ENCODE peak calls at places on chromosome 9, in ten cellular contexts. A is ovary, F is foreskin fibroblast, C is fibroblast of mammary gland, K is nephron progenitor cell, R is WTC11, T is Calu3, X is endothelial cell, V is mesothelial cell of epicardium, P is astrocyte of the spinal cord. W is an unnamed sample.

GRCh38 chr9:107712390-107712789 is 222.8 kb upstream of the KLF4 start:
- DNase-seq in A (no peak), F (no peak), C (peak), K (no peak), R (no peak), T (peak), X (no peak), V (no peak), P (peak), W (no peak)

GRCh38 chr9:4662108-4662988 is at the start of gene PLPP6:
- DNase-seq in A (peak), F (peak), C (peak), K (peak), R (peak), T (peak), X (peak), V (peak), P (peak), W (peak)

GRCh38 chr9:20024159-20024571 is 235.3 kb upstream of the SLC24A2 start:
- DNase-seq in A (no peak), F (no peak), C (no peak), K (no peak), R (no peak), T (no peak), X (no peak), V (no peak), P (peak), W (no peak)

GRCh38 chr9:131815971-131816873 is 76.3 kb upstream of the RAPGEF1 start:
- DNase-seq in A (no peak), F (no peak), C (peak), K (no peak), R (no peak), T (no peak), X (no peak), V (no peak), P (no peak), W (no peak)

GRCh38 chr9:80061940-80062339 is 490.2 kb downstream of the TLE4 start:
- DNase-seq in A (no peak), F (peak), C (peak), K (no peak), R (no peak), T (no peak), X (no peak), V (no peak), P (peak), W (no peak)

GRCh38 chr9:95004452-95005275 is 278.2 kb downstream of the AOPEP start:
- DNase-seq in A (peak), F (peak), C (no peak), K (peak), R (peak), T (peak), X (peak), V (peak), P (no peak), W (peak)

GRCh38 chr9:4143951-4144717 is 155.7 kb downstream of the GLIS3 start:
- DNase-seq in A (no peak), F (peak), C (peak), K (peak), R (no peak), T (no peak), X (no peak), V (no peak), P (peak), W (no peak)

GRCh38 chr9:23702311-23702922 is 123.6 kb downstream of the ELAVL2 start:
- DNase-seq in A (no peak), F (no peak), C (no peak), K (no peak), R (no peak), T (no peak), X (no peak), V (no peak), P (peak), W (no peak)

GRCh38 chr9:91420471-91421021 is 3.1 kb downstream of the NFIL3 start:
- DNase-seq in A (no peak), F (no peak), C (peak), K (no peak), R (no peak), T (no peak), X (no peak), V (no peak), P (peak), W (no peak)

GRCh38 chr9:116574027-116574679 is 113.0 kb upstream of the TRIM32 start:
- DNase-seq in A (no peak), F (no peak), C (no peak), K (no peak), R (no peak), T (no peak), X (no peak), V (no peak), P (no peak), W (no peak)

GRCh38 chr9:17121264-17121663 is 13.6 kb upstream of the CNTLN start:
- DNase-seq in A (no peak), F (no peak), C (no peak), K (no peak), R (no peak), T (no peak), X (no peak), V (no peak), P (no peak), W (no peak)

GRCh38 chr9:17120203-17120602 is 14.6 kb upstream of the CNTLN start:
- DNase-seq in A (no peak), F (no peak), C (no peak), K (no peak), R (no peak), T (no peak), X (no peak), V (no peak), P (no peak), W (no peak)

GRCh38 chr9:17117372-17117771 is 17.5 kb upstream of the CNTLN start:
- DNase-seq in A (no peak), F (no peak), C (no peak), K (no peak), R (no peak), T (no peak), X (no peak), V (no peak), P (no peak), W (no peak)

DNA sequence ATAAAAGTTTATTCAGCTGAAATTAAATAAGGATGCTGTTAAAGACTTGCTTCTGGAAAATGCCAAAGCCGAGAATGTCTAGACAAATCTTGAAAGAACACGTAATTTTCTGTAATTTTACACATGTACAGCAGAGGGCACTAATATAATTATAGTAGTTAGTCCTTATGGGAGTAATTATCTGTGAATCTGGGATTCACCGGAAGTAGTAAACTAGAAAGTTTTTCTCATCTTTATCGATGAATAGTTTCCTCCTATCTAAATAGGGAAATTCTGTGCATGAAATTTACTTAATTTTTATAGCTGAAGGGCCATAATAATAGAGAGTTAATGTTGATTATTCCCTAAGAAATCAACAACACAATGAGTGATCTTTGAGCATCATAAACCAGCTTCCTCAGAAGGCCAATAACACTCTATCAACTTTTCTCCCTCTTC is 18.4 kb upstream of the CNTLN start:
- DNase-seq in A (no peak), F (peak), C (peak), K (no peak), R (no peak), T (peak), X (no peak), V (no peak), P (peak), W (no peak)
- TF ChIP-seq CTCF in A (peak), F (peak), C (peak), K (peak), R (peak), T (no peak), X (peak), V (peak), P (peak), W (peak)

GRCh38 chr9:82570226-82570625 is 492.7 kb downstream of the RASEF start:
- DNase-seq in A (no peak), F (peak), C (peak), K (no peak), R (no peak), T (no peak), X (no peak), V (no peak), P (no peak), W (no peak)
- TF ChIP-seq CTCF in A (no peak), F (no peak), C (no peak), K (no peak), R (no peak), T (no peak), X (no peak), V (no peak), P (peak), W (no peak)

GRCh38 chr9:126147186-126147585 is 179.4 kb upstream of the MVB12B start:
- DNase-seq in A (peak), F (no peak), C (no peak), K (no peak), R (no peak), T (no peak), X (no peak), V (no peak), P (no peak), W (no peak)

GRCh38 chr9:126147620-126148522 is 178.8 kb upstream of the MVB12B start:
- DNase-seq in A (peak), F (no peak), C (no peak), K (no peak), R (no peak), T (no peak), X (peak), V (no peak), P (no peak), W (no peak)

GRCh38 chr9:126145887-126146253 is 180.8 kb upstream of the MVB12B start:
- DNase-seq in A (no peak), F (no peak), C (no peak), K (no peak), R (no peak), T (no peak), X (no peak), V (no peak), P (no peak), W (no peak)

GRCh38 chr9:126144617-126145456 is 181.8 kb upstream of the MVB12B start:
- DNase-seq in A (no peak), F (no peak), C (no peak), K (no peak), R (no peak), T (no peak), X (no peak), V (no peak), P (no peak), W (no peak)

DNA sequence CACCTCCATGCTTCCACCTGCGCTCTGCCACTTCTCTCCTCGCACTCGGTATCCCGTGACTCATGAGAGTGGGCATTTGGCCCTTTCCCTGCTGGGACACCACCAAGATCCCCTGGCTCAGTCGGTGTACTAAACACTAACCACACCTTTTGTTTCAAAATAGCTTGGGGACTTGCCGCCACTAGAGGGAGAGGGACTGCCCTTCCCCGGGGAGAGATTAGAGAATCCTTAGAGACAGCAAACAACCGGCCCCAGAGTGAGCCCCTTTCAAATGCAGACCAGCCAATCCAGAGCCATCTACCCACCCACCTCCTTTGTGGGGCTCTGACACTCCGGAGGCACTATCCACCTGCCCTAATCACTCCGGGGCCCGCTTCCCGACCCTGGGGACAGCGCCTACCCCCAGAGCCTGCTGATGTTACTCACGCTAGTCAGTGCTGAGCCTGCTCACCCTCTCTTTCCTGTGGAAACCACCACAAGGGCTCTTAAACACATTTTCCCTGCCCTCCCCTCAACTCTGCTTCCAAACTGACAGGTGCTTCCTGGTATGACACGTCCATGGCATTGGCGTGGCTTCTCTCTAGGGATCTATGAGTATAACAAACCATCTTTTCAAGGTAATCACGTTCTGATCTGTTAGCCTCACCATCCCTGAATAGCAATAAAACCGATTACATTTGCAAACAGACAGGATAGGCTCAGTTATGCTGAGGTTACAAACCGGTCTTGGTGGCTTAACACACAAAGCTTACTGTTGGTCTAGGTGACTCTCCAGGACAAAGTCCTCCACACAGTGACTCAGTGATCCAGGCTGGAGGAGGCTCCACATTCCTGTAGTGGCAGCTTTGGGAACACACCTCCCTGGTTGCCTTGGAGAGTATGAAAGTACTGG is 180.1 kb upstream of the MVB12B start:
- DNase-seq in A (no peak), F (no peak), C (no peak), K (peak), R (peak), T (peak), X (peak), V (no peak), P (no peak), W (no peak)
- TF ChIP-seq CTCF in A (no peak), F (peak), C (peak), K (peak), R (peak), T (no peak), X (peak), V (peak), P (peak), W (no peak)

GRCh38 chr9:99819484-99820329 is 2.0 kb upstream of the NR4A3 start:
- DNase-seq in A (peak), F (peak), C (peak), K (peak), R (peak), T (peak), X (peak), V (peak), P (peak), W (peak)
- TF ChIP-seq CTCF in A (no peak), F (peak), C (no peak), K (no peak), R (no peak), T (no peak), X (no peak), V (no peak), P (no peak), W (no peak)

DNA sequence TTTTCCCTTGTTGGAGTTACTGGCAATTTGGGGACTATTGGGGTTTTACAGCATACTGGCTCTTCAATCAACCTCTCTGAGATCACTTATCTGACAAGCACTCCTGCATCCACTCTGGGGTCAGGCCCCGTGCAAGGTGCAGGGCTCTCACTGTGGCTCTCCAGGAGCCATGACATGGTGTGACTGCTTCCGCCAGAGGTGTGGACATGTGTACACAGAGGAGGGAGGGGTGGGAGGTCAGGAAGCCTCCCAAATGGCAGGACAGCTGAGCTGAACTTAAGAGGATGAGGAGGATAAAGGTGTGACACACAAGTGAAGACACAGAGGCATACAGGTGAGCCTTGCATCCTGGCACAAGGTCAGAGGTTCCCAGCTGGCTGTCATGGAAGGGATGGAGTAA is 24.3 kb downstream of the SHB start:
- DNase-seq in A (no peak), F (no peak), C (no peak), K (no peak), R (no peak), T (no peak), X (no peak), V (no peak), P (no peak), W (no peak)
- TF ChIP-seq CTCF in A (no peak), F (no peak), C (no peak), K (no peak), R (no peak), T (no peak), X (no peak), V (no peak), P (no peak), W (no peak)

DNA sequence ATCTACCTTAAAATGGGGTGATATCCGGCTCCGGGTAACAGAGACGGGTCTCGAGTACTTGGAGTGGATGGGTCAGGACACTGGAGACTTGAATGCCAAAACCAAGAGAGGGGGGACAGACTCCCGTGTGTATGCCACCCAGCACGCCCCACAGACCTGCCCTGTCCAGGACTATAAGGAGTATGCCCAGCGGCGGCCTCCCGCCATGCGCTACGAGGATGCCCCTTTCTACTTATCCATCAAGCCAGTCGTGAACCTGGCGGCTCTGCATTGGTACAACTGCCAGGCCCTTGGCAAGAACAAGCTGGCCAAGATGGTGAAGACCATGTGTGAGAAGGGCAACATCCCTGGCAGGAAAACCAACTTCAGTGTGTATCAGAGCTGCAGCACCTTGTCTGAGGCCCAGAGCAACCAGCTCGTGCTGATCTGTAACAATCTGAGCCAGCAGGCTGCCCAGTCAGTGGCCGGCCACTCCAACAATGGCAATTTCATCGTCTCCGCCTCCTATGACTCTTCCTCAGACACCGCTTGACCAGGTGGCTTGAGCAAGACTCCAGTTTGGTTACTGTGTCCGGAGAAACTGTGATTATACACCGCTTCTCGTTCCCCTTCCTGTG is 99.4 kb downstream of the INIP start:
- DNase-seq in A (no peak), F (no peak), C (no peak), K (no peak), R (no peak), T (no peak), X (no peak), V (no peak), P (no peak), W (no peak)
- TF ChIP-seq CTCF in A (no peak), F (no peak), C (no peak), K (no peak), R (no peak), T (no peak), X (no peak), V (no peak), P (no peak), W (no peak)